ENCODE peak calls at places on chromosome 13, in five cellular contexts. Q is GM12891, Z is transverse colon, D is gastrocnemius medialis, V is lower leg skin. B is an unnamed sample.
A peak's percentile ranks its signal among the peaks of the same experiment; 100 is the strongest.

GRCh38 chr13:107271226-107271625 is 703.3 kb upstream of the ARGLU1 start:
- DNase-seq in Z (no peak), D (no peak), Q (no peak), V (no peak), B (no peak)

GRCh38 chr13:88464851-88465250 is 793.7 kb downstream of the SLITRK5 start:
- DNase-seq in D (no peak), V (no peak), Q (no peak), Z (no peak), B (no peak)

GRCh38 chr13:54733639-54734038 is 1705.0 kb downstream of the OLFM4 start:
- DNase-seq in V (no peak), D (no peak), Q (no peak), Z (no peak), B (no peak)

GRCh38 chr13:21541271-21541670 is 62.7 kb downstream of the MICU2 start:
- DNase-seq in Z (no peak), Q (no peak), D (no peak), V (no peak), B (no peak)

GRCh38 chr13:99811067-99811715 is 160.4 kb downstream of the ZIC5 start:
- DNase-seq in D (no peak), Q (no peak), V (no peak), Z (no peak), B (no peak)

GRCh38 chr13:46184277-46184699 is 2.3 kb upstream of the LCP1 start:
- DNase-seq in D (no peak), V (no peak), Z (peak; percentile 52), Q (no peak), B (peak; percentile 82)

GRCh38 chr13:97978661-97979450 is 25.4 kb downstream of the IPO5 start:
- DNase-seq in D (no peak), V (no peak), Z (no peak), Q (no peak), B (peak; percentile 27)

GRCh38 chr13:107824636-107825035 is 390.7 kb downstream of the LIG4 start:
- DNase-seq in V (no peak), Q (no peak), D (no peak), Z (no peak), B (no peak)

GRCh38 chr13:91632071-91632470 is 233.7 kb downstream of the GPC5 start:
- DNase-seq in Z (no peak), V (no peak), D (no peak), Q (no peak), B (no peak)

GRCh38 chr13:67064920-67065319 is 165.2 kb downstream of the PCDH9 start:
- DNase-seq in Z (no peak), V (no peak), Q (no peak), D (no peak), B (no peak)

GRCh38 chr13:47843005-47843404 is 158.1 kb downstream of the SUCLA2 start:
- DNase-seq in D (no peak), Q (no peak), V (no peak), Z (no peak), B (no peak)

GRCh38 chr13:47826481-47826880 is 174.6 kb downstream of the SUCLA2 start:
- DNase-seq in V (no peak), D (no peak), Q (no peak), Z (no peak), B (no peak)

GRCh38 chr13:58991826-58992477 is 1171.8 kb downstream of the DIAPH3 start:
- DNase-seq in V (no peak), D (no peak), Z (no peak), Q (no peak), B (no peak)

DNA sequence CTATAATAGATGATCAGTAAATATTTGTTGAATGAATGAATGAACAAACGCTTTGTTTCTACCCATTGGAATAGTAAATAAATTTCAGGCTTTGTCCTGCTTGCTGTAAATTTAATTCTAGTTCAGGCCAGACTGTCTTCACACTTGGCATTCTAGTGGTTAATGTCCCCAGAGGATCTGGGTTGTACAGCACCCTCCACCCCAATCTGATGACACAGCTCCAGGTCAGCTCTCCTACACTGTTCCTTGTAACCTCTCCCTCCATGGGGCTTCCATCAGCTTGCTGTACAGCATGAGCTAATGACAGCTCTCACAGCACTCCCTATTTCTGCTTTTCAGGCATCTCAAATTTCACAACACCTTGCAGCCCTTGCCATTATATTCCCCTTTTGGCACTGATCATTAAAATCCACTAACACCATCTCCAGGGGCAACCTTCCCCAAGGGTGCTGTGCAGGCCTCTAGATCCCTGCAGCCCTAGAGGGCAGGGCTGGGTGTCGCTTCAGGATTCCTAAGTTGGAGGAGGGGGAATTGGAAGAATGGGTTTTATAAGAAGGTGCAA is 12.7 kb upstream of the KL start:
- DNase-seq in Z (no peak), D (no peak), V (no peak), Q (no peak), B (no peak)
- TF ChIP-seq POLR2A in Z (no peak), D (no peak), V (no peak), Q (no peak), B (no peak)

DNA sequence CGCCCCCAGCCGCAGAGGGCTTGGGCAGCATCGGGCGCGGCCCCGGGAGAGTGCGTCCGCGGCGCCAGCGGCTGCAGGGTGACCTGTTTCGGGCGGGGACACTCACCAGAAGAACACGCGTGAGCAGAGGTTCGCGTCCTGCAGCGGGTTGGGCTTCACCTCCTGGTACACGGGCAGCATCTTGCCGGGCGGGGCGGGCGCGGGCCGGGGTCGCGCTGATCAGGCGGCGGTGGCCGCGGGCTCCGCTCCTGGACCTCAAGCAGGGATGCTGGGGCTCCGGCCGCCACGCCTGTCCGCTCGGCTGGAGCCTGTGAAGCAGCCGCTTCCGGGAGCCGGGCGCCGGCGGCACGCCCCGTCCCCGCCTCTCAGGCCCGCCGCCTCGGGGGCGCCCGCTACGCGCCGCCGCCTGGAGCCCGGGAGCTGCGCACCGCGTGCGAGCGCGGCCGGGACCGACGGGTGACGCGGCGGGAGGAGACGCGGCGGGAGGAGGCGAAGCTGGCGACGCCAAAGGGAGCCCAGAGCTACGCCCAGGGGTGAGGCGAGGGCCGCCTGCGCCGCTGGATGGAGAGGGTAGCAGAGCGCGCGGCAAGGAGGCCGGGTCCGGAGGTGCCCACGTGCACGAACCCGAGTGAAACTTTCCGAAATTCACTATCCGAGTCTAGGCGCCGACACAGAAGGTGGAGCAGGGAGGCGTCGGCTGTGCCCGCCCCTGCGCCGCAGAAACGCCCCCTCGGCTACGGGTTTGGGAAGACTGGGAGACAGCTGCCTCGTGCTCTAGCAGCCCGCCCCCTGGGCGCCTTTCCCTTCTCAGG is at the start of gene ABCC4:
- DNase-seq in D (peak; percentile 53), V (peak; percentile 24), Q (peak; percentile 85), Z (peak; percentile 73), B (peak; percentile 83)
- TF ChIP-seq POLR2A in D (peak; percentile 73), V (no peak), Q (peak; percentile 47), Z (no peak), B (peak; percentile 79)

GRCh38 chr13:102799544-102800144 is 725 bp downstream of the BIVM start:
- DNase-seq in V (no peak), Q (no peak), D (peak; percentile 4), Z (peak; percentile 26), B (no peak)

GRCh38 chr13:102800145-102801041 is 1.5 kb downstream of the BIVM start:
- DNase-seq in Z (peak; percentile 87), D (peak; percentile 57), Q (peak; percentile 85), V (peak; percentile 60), B (peak; percentile 91)

GRCh38 chr13:102793583-102794355 is 5.0 kb downstream of the POGLUT2 start:
- DNase-seq in Q (no peak), D (no peak), V (no peak), Z (no peak), B (no peak)

DNA sequence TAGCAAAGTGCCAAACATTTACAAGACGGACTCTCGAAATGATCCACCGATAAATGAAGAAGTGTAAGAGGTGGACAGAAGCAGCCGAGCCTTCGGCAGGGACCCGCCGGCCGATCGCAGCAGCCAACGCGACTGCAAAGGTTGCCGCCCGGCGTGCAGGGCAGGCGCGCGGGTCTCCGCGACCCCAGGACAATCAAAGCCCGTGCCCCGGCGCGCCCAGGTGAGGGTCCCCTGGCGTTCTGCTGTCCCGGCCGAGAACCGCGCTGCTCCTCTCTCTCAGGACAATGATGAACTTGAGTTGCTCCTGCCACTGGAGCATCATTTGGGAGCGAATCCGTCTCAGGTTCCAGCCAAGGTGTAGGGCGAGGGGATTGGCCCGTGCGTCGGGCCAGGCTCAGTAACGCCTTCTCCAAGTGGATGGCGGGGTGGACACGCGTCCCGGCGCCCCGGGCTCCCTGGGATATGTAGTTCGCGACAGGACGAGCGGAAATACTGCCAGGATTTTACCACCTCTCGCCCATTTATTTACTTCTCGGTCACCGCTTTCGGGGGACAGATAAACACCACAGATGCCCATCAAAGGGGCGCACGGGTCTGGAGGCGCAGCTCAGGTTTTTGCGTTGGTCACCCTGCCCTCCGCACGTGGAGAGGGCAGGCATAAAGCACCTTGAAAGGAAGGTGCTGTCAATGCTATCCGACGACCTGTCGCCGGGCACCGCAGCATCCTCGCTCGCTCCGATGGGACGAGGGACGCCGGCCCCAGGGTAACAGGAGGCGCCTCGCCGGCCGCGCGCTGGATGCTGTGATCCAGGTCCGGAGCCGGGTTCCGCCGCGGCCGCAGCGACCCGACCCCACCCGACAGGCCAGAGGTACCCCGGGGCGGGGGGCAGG is at the start of the genes BIVM and POGLUT2:
- DNase-seq in Q (peak; percentile 83), Z (peak; percentile 91), D (peak; percentile 86), V (peak; percentile 89), B (peak; percentile 86)
- TF ChIP-seq POLR2A in Q (no peak), Z (no peak), D (peak; percentile 19), V (no peak), B (no peak)

DNA sequence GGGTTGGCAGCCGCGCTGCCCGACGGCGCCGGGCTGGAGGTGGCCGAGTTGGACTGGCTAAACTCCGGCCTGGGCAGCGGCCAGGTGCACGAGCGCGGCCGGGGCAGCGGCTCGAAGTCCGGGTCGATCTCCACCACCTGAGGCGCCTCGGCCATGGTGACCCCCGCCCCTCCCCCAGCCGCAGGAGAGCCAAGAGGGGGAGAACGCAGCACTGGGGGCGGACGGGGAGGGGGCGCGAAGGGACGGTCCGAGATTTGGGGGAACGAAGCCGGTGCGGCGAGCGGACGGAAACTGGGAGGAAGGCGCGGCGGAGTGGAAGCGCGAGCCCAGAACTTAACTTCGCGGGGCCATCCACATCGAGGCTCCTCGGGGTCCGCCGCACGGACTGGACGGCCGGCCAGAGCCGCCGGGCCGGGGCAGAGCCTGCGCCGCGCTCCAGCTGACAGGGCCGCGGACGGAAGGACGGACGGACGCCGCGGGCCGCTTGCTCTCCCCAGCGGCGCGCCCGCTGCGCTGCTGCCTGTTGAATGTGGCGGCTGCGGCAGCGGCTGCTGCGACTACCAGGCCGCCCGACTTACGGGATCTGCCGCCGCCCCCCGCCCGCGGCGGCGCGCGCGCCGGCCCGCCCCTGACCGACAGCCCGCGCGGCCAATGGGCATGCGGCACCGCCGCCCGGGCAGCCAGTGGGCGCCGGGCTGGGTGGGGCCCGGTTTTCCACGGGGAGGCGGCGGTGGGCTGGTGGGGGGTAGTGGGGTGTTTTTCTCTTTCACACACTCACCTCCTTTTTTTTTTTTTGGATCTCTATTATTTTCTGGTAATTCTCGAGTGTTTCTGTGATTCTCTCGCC is at the start of gene FOXO1:
- DNase-seq in D (peak; percentile 80), V (peak; percentile 84), Q (peak; percentile 92), Z (peak; percentile 91), B (peak; percentile 83)
- TF ChIP-seq POLR2A in D (peak; percentile 99), V (peak; percentile 68), Q (peak; percentile 63), Z (peak; percentile 73), B (peak; percentile 45)

GRCh38 chr13:110445183-110445582 is 116.3 kb downstream of the RAB20 start:
- DNase-seq in D (no peak), V (no peak), Z (no peak), Q (no peak), B (no peak)

GRCh38 chr13:110443633-110444225 is 117.8 kb downstream of the RAB20 start:
- DNase-seq in D (no peak), V (no peak), Z (no peak), Q (no peak), B (no peak)

GRCh38 chr13:110444226-110444653 is 117.3 kb downstream of the RAB20 start:
- DNase-seq in D (no peak), Q (no peak), Z (no peak), V (no peak), B (no peak)

GRCh38 chr13:110440946-110441731 is 120.4 kb downstream of the RAB20 start:
- DNase-seq in V (no peak), D (no peak), Q (no peak), Z (peak; percentile 54), B (no peak)

GRCh38 chr13:110442946-110443632 is 118.4 kb downstream of the RAB20 start:
- DNase-seq in Z (no peak), Q (no peak), V (no peak), D (no peak), B (no peak)
- TF ChIP-seq POLR2A in Z (no peak), Q (no peak), V (no peak), D (no peak), B (no peak)